ENCODE peak calls at places on chromosomes 11 and 22, in four cellular contexts. One of them, this sample, is unnamed.

GRCh38 chr11:131504199-131504949 is 134.0 kb downstream of the NTM start:
- DNase-seq in thyroid gland: no peak
- DNase-seq in PC-3: peak; percentile 29
- DNase-seq in A549: no peak
- DNase-seq in this sample: no peak

GRCh38 chr22:50724616-50725015 is 13.4 kb upstream of the ACR start:
- DNase-seq in A549: no peak
- DNase-seq in PC-3: no peak
- DNase-seq in thyroid gland: no peak
- DNase-seq in this sample: no peak

GRCh38 chr11:8258289-8258688 is 5.4 kb downstream of the LMO1 start:
- DNase-seq in A549: no peak
- DNase-seq in thyroid gland: no peak
- DNase-seq in PC-3: no peak
- DNase-seq in this sample: no peak

GRCh38 chr11:66543263-66544107 is 2.4 kb downstream of the ZDHHC24 start:
- DNase-seq in thyroid gland: peak; percentile 15
- DNase-seq in PC-3: no peak
- DNase-seq in A549: no peak
- DNase-seq in this sample: no peak

GRCh38 chr11:72812968-72813739 is 1.1 kb upstream of the ATG16L2 start:
- DNase-seq in PC-3: peak; percentile 85
- DNase-seq in A549: peak; percentile 86
- DNase-seq in thyroid gland: peak; percentile 44
- DNase-seq in this sample: no peak

GRCh38 chr11:94201004-94201465 is 72.4 kb downstream of the PANX1 start:
- DNase-seq in PC-3: peak; percentile 26
- DNase-seq in thyroid gland: no peak
- DNase-seq in A549: peak; percentile 85
- DNase-seq in this sample: no peak

GRCh38 chr11:13105237-13105844 is 96.2 kb downstream of the RASSF10 start:
- DNase-seq in A549: no peak
- DNase-seq in PC-3: no peak
- DNase-seq in thyroid gland: no peak
- DNase-seq in this sample: no peak

GRCh38 chr22:42688241-42688913 is 32.3 kb downstream of the A4GALT start:
- DNase-seq in PC-3: peak; percentile 84
- DNase-seq in thyroid gland: peak; percentile 91
- DNase-seq in A549: peak; percentile 65
- DNase-seq in this sample: peak; percentile 89

GRCh38 chr11:38226684-38227083 is 1628.6 kb upstream of the RAG2 start:
- DNase-seq in A549: no peak
- DNase-seq in PC-3: no peak
- DNase-seq in thyroid gland: no peak
- DNase-seq in this sample: no peak

GRCh38 chr11:46916669-46917108 is 1.7 kb downstream of the LRP4 start:
- DNase-seq in A549: peak; percentile 66
- DNase-seq in PC-3: no peak
- DNase-seq in thyroid gland: peak; percentile 60
- DNase-seq in this sample: peak; percentile 75

GRCh38 chr11:8656291-8656690 is 26.2 kb downstream of the TRIM66 start:
- DNase-seq in A549: no peak
- DNase-seq in thyroid gland: no peak
- DNase-seq in PC-3: no peak
- DNase-seq in this sample: no peak

GRCh38 chr22:22855617-22856308 is 31.9 kb upstream of the IGLL5 start:
- DNase-seq in thyroid gland: no peak
- DNase-seq in A549: no peak
- DNase-seq in PC-3: peak; percentile 22
- DNase-seq in this sample: no peak

GRCh38 chr22:38415561-38416321 is 39.3 kb downstream of the KCNJ4 start:
- DNase-seq in PC-3: no peak
- DNase-seq in A549: no peak
- DNase-seq in thyroid gland: no peak
- DNase-seq in this sample: peak; percentile 52

GRCh38 chr11:125404811-125405481 is 91.1 kb downstream of the FEZ1 start:
- DNase-seq in thyroid gland: peak; percentile 67
- DNase-seq in PC-3: peak; percentile 50
- DNase-seq in A549: peak; percentile 14
- DNase-seq in this sample: no peak

GRCh38 chr11:47408598-47409439 is 429 bp downstream of the SLC39A13 start:
- DNase-seq in A549: peak; percentile 38
- DNase-seq in PC-3: peak; percentile 72
- DNase-seq in thyroid gland: peak; percentile 71
- DNase-seq in this sample: peak; percentile 86

GRCh38 chr11:65425105-65425970 is 2.7 kb downstream of the NEAT1 start:
- DNase-seq in thyroid gland: no peak
- DNase-seq in PC-3: peak; percentile 77
- DNase-seq in A549: peak; percentile 87
- DNase-seq in this sample: peak; percentile 52

GRCh38 chr11:94128171-94128745 is 383 bp upstream of the PANX1 start:
- DNase-seq in thyroid gland: no peak
- DNase-seq in PC-3: no peak
- DNase-seq in A549: no peak
- DNase-seq in this sample: no peak

GRCh38 chr22:49960967-49961600 is 512 bp downstream of the PIM3 start:
- DNase-seq in thyroid gland: peak; percentile 59
- DNase-seq in PC-3: peak; percentile 47
- DNase-seq in A549: peak; percentile 36
- DNase-seq in this sample: peak; percentile 72

GRCh38 chr11:84687433-84687832 is 939.7 kb downstream of the DLG2 start:
- DNase-seq in thyroid gland: no peak
- DNase-seq in PC-3: peak; percentile 89
- DNase-seq in A549: no peak
- DNase-seq in this sample: no peak

GRCh38 chr11:84408946-84409411 is 1122.8 kb upstream of the CCDC90B start:
- DNase-seq in PC-3: no peak
- DNase-seq in thyroid gland: no peak
- DNase-seq in A549: no peak
- DNase-seq in this sample: no peak

GRCh38 chr11:60396382-60396781 is at the start of gene MS4A14:
- DNase-seq in A549: no peak
- DNase-seq in PC-3: no peak
- DNase-seq in thyroid gland: no peak
- DNase-seq in this sample: no peak

GRCh38 chr11:748007-748359 is 719 bp downstream of the TALDO1 start:
- DNase-seq in thyroid gland: peak; percentile 42
- DNase-seq in PC-3: no peak
- DNase-seq in A549: no peak
- DNase-seq in this sample: no peak

GRCh38 chr11:2482745-2483144 is 37.9 kb downstream of the KCNQ1 start:
- DNase-seq in A549: no peak
- DNase-seq in PC-3: no peak
- DNase-seq in thyroid gland: no peak
- DNase-seq in this sample: no peak

GRCh38 chr11:113507341-113507740 is 32.1 kb upstream of the DRD2 start:
- DNase-seq in PC-3: no peak
- DNase-seq in thyroid gland: no peak
- DNase-seq in A549: no peak
- DNase-seq in this sample: no peak

GRCh38 chr11:74570266-74571061 is 21.9 kb upstream of the POLD3 start:
- DNase-seq in PC-3: peak; percentile 85
- DNase-seq in A549: peak; percentile 70
- DNase-seq in thyroid gland: peak; percentile 57
- DNase-seq in this sample: no peak

GRCh38 chr11:27012254-27012921 is 18.5 kb downstream of the FIBIN start:
- DNase-seq in A549: no peak
- DNase-seq in thyroid gland: no peak
- DNase-seq in PC-3: no peak
- DNase-seq in this sample: no peak

GRCh38 chr22:19432092-19432844 is at the start of gene MRPL40:
- DNase-seq in A549: peak; percentile 92
- DNase-seq in PC-3: peak; percentile 91
- DNase-seq in thyroid gland: peak; percentile 96
- DNase-seq in this sample: peak; percentile 93

GRCh38 chr11:67370351-67371076 is 2.9 kb downstream of the CLCF1 start:
- DNase-seq in PC-3: no peak
- DNase-seq in thyroid gland: no peak
- DNase-seq in A549: no peak
- DNase-seq in this sample: no peak

GRCh38 chr11:125227151-125227550 is 62.6 kb downstream of the PKNOX2 start:
- DNase-seq in thyroid gland: no peak
- DNase-seq in PC-3: no peak
- DNase-seq in A549: no peak
- DNase-seq in this sample: no peak

GRCh38 chr11:82807646-82808045 is 74.0 kb upstream of the FAM181B start:
- DNase-seq in thyroid gland: no peak
- DNase-seq in PC-3: no peak
- DNase-seq in A549: no peak
- DNase-seq in this sample: no peak

GRCh38 chr11:62449451-62449851 is 30.6 kb downstream of the SCGB1A1 start:
- DNase-seq in PC-3: peak; percentile 96
- DNase-seq in A549: no peak
- DNase-seq in thyroid gland: peak; percentile 59
- DNase-seq in this sample: no peak

GRCh38 chr11:99199336-99199735 is 178.6 kb downstream of the CNTN5 start:
- DNase-seq in PC-3: no peak
- DNase-seq in A549: no peak
- DNase-seq in thyroid gland: peak; percentile 64
- DNase-seq in this sample: no peak

GRCh38 chr11:131300304-131300703 is 70.1 kb upstream of the NTM start:
- DNase-seq in thyroid gland: no peak
- DNase-seq in A549: no peak
- DNase-seq in PC-3: no peak
- DNase-seq in this sample: no peak

GRCh38 chr11:45856044-45856468 is 8.8 kb downstream of the CRY2 start:
- DNase-seq in thyroid gland: no peak
- DNase-seq in A549: no peak
- DNase-seq in PC-3: no peak
- DNase-seq in this sample: no peak

GRCh38 chr22:50465531-50465930 is 9.3 kb downstream of the SBF1 start:
- DNase-seq in A549: no peak
- DNase-seq in PC-3: no peak
- DNase-seq in thyroid gland: no peak
- DNase-seq in this sample: no peak

GRCh38 chr11:11845551-11845950 is 3.8 kb downstream of the USP47 start:
- DNase-seq in PC-3: peak; percentile 25
- DNase-seq in A549: no peak
- DNase-seq in thyroid gland: no peak
- DNase-seq in this sample: no peak
- H3K4me1 ChIP-seq in PC-3: peaks cover 40% of the 10 kb centered on the region
- H3K4me1 ChIP-seq in A549: peaks cover 54% of the 10 kb centered on the region
- H3K4me1 ChIP-seq in thyroid gland: peaks cover 63% of the 10 kb centered on the region
- H3K4me1 ChIP-seq in this sample: peaks cover 39% of the 10 kb centered on the region

DNA sequence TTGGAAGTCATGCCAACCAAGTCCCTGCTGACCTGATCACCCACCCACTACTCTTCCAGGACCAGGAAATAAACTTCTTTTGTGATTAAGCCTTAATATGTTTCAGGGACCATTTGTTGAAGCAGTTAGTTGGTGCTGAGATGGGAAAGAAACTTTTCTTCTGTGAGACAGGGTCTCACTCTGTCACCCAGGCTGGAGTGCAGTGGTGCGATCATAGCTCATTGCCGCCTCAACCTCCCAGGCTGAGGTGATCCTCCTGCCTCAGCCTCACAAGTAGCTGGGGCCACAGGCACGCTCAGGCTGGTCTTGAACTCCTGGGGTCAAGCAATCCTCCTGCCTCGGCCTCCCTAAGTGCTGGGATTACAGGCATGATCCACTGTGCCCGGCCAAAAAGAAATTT is 10.6 kb downstream of the SUSD2 start:
- DNase-seq in thyroid gland: no peak
- DNase-seq in PC-3: no peak
- DNase-seq in A549: no peak
- DNase-seq in this sample: no peak
- TF ChIP-seq CTCF in thyroid gland: no peak
- TF ChIP-seq CTCF in PC-3: no peak
- TF ChIP-seq CTCF in A549: no peak
- TF ChIP-seq CTCF in this sample: no peak

DNA sequence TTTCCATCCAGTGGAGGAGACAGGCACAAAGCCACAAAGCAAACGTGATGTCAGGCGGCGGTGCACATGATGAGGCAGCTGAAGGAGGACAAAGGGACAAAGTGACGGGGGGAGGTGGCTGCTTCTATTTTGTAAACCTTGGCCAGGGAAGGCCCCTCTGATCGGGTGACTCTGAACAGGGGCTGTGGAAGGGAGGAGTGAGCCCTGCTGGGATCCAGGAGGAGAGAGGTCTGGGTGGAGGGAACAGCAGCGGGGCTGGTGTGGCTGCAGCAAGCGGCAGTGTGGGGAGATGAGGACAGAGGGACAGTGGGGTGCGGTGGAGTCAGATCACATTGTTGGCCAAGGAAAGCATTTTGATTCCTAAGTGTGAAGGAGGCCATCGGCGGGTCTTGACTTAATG is 36.7 kb downstream of the SHISAL1 start:
- DNase-seq in PC-3: no peak
- DNase-seq in thyroid gland: no peak
- DNase-seq in A549: no peak
- DNase-seq in this sample: peak; percentile 37
- H3K4me1 ChIP-seq in PC-3: no peaks in the 10 kb centered on the region
- H3K4me1 ChIP-seq in thyroid gland: peaks cover 3% of the 10 kb centered on the region
- H3K4me1 ChIP-seq in A549: no peaks in the 10 kb centered on the region
- H3K4me1 ChIP-seq in this sample: no peaks in the 10 kb centered on the region

DNA sequence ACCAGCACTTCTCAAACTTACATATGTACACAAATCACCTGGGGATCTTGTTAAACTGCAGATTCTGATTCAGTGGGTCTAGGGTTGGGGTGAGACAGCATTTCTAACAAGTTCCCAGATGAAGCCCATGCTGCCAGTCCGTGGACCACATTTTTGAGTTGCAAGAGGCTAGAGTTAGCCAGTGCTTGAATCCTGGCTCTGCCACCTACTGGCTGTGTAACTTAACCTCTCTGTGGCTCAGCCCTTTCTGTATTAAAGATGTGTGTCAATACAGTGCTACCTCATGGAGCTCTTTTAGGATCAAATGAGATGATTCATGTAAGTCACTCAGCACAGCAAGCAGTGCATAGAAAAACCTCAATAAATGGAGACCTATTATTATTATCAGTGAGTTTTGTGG is 90.2 kb upstream of the ISX start:
- DNase-seq in A549: peak; percentile 6
- DNase-seq in thyroid gland: no peak
- DNase-seq in PC-3: peak; percentile 1
- DNase-seq in this sample: no peak
- TF ChIP-seq CTCF in A549: peak; percentile 7
- TF ChIP-seq CTCF in thyroid gland: no peak
- TF ChIP-seq CTCF in PC-3: no peak
- TF ChIP-seq CTCF in this sample: no peak